ENCODE peak calls at places on chromosome 15, in four cellular contexts. R, F, D and H are unnamed samples. For H3K27me3, H3K4me1 and H3K36me3, the result is how much of the 10 kb centered on the place peaks cover.

GRCh38 chr15:80152896-80153876 is at the start of gene FAH:
- DNase-seq in R (no peak), F (no peak), D (no peak), H (no peak)

GRCh38 chr15:77897896-77898406 is 179.6 kb downstream of the TBC1D2B start:
- DNase-seq in R (no peak), F (peak), D (no peak), H (no peak)

GRCh38 chr15:82968066-82968465 is 15.5 kb upstream of the HOMER2 start:
- DNase-seq in R (no peak), F (no peak), D (no peak), H (no peak)

GRCh38 chr15:23436421-23436820 is 10.6 kb downstream of the GOLGA6L2 start:
- DNase-seq in R (no peak), F (no peak), D (no peak), H (no peak)

GRCh38 chr15:94294556-94294955 is 63.2 kb downstream of the MCTP2 start:
- DNase-seq in R (no peak), F (no peak), D (no peak), H (no peak)

GRCh38 chr15:29470311-29470710 is 200.7 kb upstream of the NSMCE3 start:
- DNase-seq in R (no peak), F (no peak), D (no peak), H (no peak)

GRCh38 chr15:55270301-55270700 is 19.3 kb downstream of the RAB27A start:
- DNase-seq in R (no peak), F (no peak), D (no peak), H (no peak)

GRCh38 chr15:83613716-83614115 is 40.2 kb upstream of the ADAMTSL3 start:
- DNase-seq in R (no peak), F (no peak), D (no peak), H (no peak)

GRCh38 chr15:39629906-39630305 is 49.0 kb downstream of the THBS1 start:
- DNase-seq in R (no peak), F (no peak), D (no peak), H (no peak)

GRCh38 chr15:80554526-80554925 is 140.6 kb upstream of the ABHD17C start:
- DNase-seq in R (no peak), F (no peak), D (no peak), H (no peak)

GRCh38 chr15:58934521-58934920 is 1.0 kb upstream of the SLTM start:
- DNase-seq in R (no peak), F (no peak), D (peak), H (no peak)

GRCh38 chr15:78671626-78672211 is 30.7 kb upstream of the CHRNB4 start:
- DNase-seq in R (no peak), F (peak), D (no peak), H (no peak)

GRCh38 chr15:69576948-69577351 is 124.3 kb downstream of the RPLP1 start:
- DNase-seq in R (no peak), F (no peak), D (no peak), H (no peak)

GRCh38 chr15:39704684-39705083 is 78.0 kb downstream of the FSIP1 start:
- DNase-seq in R (no peak), F (no peak), D (no peak), H (no peak)

GRCh38 chr15:41934843-41935242 is 37.5 kb downstream of the EHD4 start:
- DNase-seq in R (no peak), F (no peak), D (no peak), H (peak)

GRCh38 chr15:40932625-40933519 is 3.7 kb downstream of the DLL4 start:
- DNase-seq in R (no peak), F (no peak), D (no peak), H (no peak)

GRCh38 chr15:40933520-40933904 is 4.4 kb downstream of the DLL4 start:
- DNase-seq in R (no peak), F (no peak), D (no peak), H (no peak)

GRCh38 chr15:40931300-40932142 is 2.4 kb downstream of the DLL4 start:
- DNase-seq in R (no peak), F (no peak), D (no peak), H (no peak)

GRCh38 chr15:40930430-40931299 is 1.5 kb downstream of the DLL4 start:
- DNase-seq in R (peak), F (peak), D (peak), H (peak)

DNA sequence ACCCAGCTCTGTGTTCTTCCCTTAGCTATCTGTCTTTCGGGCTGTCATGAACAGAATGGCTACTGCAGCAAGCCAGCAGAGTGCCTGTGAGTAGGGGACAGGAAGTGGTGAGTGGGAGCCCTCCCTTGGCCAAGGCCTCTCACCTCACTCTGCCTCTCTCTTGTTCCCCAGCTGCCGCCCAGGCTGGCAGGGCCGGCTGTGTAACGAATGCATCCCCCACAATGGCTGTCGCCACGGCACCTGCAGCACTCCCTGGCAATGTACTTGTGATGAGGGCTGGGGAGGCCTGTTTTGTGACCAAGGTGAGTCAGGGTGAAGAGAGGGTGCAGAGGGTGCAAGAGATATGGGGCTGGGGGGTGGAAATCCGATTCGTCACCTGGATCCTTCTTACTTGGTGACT is 3.0 kb downstream of the DLL4 start:
- DNase-seq in R (no peak), F (no peak), D (no peak), H (no peak)
- H3K27me3 ChIP-seq in R (under half), F (under half), D (under half), H (under half)

GRCh38 chr15:88401269-88401971 is 65.8 kb downstream of the MRPL46 start:
- DNase-seq in R (no peak), F (no peak), D (no peak), H (no peak)

GRCh38 chr15:88401972-88402656 is 65.1 kb downstream of the MRPL46 start:
- DNase-seq in R (no peak), F (peak), D (no peak), H (peak)

GRCh38 chr15:88400069-88400468 is 67.1 kb downstream of the MRPL46 start:
- DNase-seq in R (no peak), F (no peak), D (no peak), H (no peak)

GRCh38 chr15:88399021-88399685 is 68.0 kb downstream of the MRPL46 start:
- DNase-seq in R (no peak), F (no peak), D (no peak), H (no peak)

DNA sequence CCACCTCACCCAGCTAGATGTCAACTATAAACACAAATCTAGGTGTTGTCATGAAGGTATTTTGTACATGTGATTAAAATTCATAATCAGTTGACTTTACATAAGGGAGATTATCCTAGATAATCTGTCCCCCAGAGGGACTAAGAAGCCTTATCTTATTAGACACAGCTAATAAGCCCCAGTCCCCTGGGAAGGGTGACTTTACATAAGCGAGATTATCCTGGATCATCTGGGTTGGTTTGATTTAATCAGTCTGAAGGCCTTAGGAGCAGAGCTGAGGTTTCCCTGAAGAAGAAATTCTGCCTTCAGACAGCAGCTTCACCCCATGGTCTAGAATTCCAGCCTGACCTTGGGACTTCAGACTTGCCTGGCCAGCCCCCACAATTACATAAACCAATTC is 66.6 kb downstream of the MRPL46 start:
- DNase-seq in R (no peak), F (no peak), D (no peak), H (no peak)
- H3K4me1 ChIP-seq in R (under half), F (under half), D (under half), H (under half)

GRCh38 chr15:66742286-66742685 is 40.2 kb downstream of the SMAD6 start:
- DNase-seq in R (peak), F (no peak), D (no peak), H (no peak)
- H3K36me3 ChIP-seq in R (under half), F (under half), D (under half), H (under half)

GRCh38 chr15:37102315-37103021 is 2.1 kb upstream of the MEIS2 start:
- DNase-seq in R (peak), F (peak), D (no peak), H (no peak)
- H3K27me3 ChIP-seq in R (under half), F (under half), D (under half), H (under half)

DNA sequence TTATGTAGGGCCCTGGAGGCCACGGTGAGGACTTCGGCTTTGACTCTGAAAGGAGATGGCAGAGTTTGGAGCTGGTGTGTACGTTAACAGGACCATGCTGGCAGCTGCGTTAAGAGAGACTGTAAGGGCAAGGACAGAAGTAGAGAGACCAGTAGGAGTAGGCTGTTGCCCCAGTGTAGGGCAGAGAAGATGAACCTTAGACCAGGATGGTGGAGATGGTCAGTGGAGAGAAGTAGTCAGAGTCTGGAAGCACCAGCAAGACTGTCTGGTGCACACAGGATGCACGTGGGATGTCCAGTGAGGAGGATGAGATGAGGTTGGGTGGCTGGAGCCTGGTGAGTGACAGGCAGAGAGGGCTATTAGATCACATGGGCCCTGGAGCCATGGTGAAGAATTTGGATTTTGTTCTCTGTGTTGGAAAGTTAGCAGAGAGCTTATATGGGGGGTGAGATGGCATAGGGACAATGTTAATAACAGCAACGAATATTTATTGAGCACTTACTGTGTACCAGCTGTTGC is 150.1 kb downstream of the IGF1R start:
- DNase-seq in R (no peak), F (no peak), D (no peak), H (no peak)
- H3K4me1 ChIP-seq in R (under half), F (under half), D (half or more), H (half or more)

GRCh38 chr15:62054979-62055378 is 5.3 kb downstream of the VPS13C start:
- DNase-seq in R (no peak), F (no peak), D (no peak), H (no peak)
- H3K36me3 ChIP-seq in R (under half), F (under half), D (under half), H (under half)